ENCODE peak calls at places on chromosomes 4 and X, in six cellular contexts. One of them, this sample, is unnamed.

GRCh38 chr4:98754736-98755135 is 96.3 kb upstream of the TSPAN5 start:
- DNase-seq in MCF 10A: no peak
- DNase-seq in coronary artery: no peak
- DNase-seq in pons: no peak
- DNase-seq in HFFc6: no peak
- DNase-seq in stimulated activated CD4-positive, alpha-beta T cell treated with anti-CD3 and anti-CD28 coated beads, Interleukin-2, amount 100 ng/mL, for 48 hours: no peak
- DNase-seq in this sample: no peak

GRCh38 chr4:102620697-102621497 is 119.7 kb downstream of the NFKB1 start:
- DNase-seq in MCF 10A: peak; percentile 77
- DNase-seq in coronary artery: no peak
- DNase-seq in pons: peak; percentile 87
- DNase-seq in HFFc6: peak; percentile 87
- DNase-seq in stimulated activated CD4-positive, alpha-beta T cell treated with anti-CD3 and anti-CD28 coated beads, Interleukin-2, amount 100 ng/mL, for 48 hours: no peak
- DNase-seq in this sample: peak; percentile 18

GRCh38 chr4:25743971-25744370 is 88.3 kb downstream of the SLC34A2 start:
- DNase-seq in MCF 10A: peak; percentile 13
- DNase-seq in coronary artery: no peak
- DNase-seq in pons: no peak
- DNase-seq in HFFc6: no peak
- DNase-seq in stimulated activated CD4-positive, alpha-beta T cell treated with anti-CD3 and anti-CD28 coated beads, Interleukin-2, amount 100 ng/mL, for 48 hours: no peak
- DNase-seq in this sample: no peak

GRCh38 chr4:4412661-4413372 is 25.9 kb downstream of the NSG1 start:
- DNase-seq in MCF 10A: no peak
- DNase-seq in coronary artery: no peak
- DNase-seq in pons: no peak
- DNase-seq in HFFc6: no peak
- DNase-seq in stimulated activated CD4-positive, alpha-beta T cell treated with anti-CD3 and anti-CD28 coated beads, Interleukin-2, amount 100 ng/mL, for 48 hours: no peak
- DNase-seq in this sample: no peak

GRCh38 chrX:39203427-39203826 is 402.2 kb downstream of the MID1IP1 start:
- DNase-seq in MCF 10A: no peak
- DNase-seq in coronary artery: no peak
- DNase-seq in pons: no peak
- DNase-seq in HFFc6: no peak
- DNase-seq in stimulated activated CD4-positive, alpha-beta T cell treated with anti-CD3 and anti-CD28 coated beads, Interleukin-2, amount 100 ng/mL, for 48 hours: no peak
- DNase-seq in this sample: no peak

GRCh38 chr4:100722866-100723459 is 205.1 kb upstream of the EMCN start:
- DNase-seq in MCF 10A: no peak
- DNase-seq in coronary artery: no peak
- DNase-seq in pons: no peak
- DNase-seq in HFFc6: no peak
- DNase-seq in stimulated activated CD4-positive, alpha-beta T cell treated with anti-CD3 and anti-CD28 coated beads, Interleukin-2, amount 100 ng/mL, for 48 hours: no peak
- DNase-seq in this sample: no peak

GRCh38 chr4:103429283-103429682 is 231.1 kb upstream of the CENPE start:
- DNase-seq in MCF 10A: no peak
- DNase-seq in coronary artery: no peak
- DNase-seq in pons: no peak
- DNase-seq in HFFc6: no peak
- DNase-seq in stimulated activated CD4-positive, alpha-beta T cell treated with anti-CD3 and anti-CD28 coated beads, Interleukin-2, amount 100 ng/mL, for 48 hours: no peak
- DNase-seq in this sample: peak; percentile 52

GRCh38 chrX:85980286-85980685 is 67.1 kb downstream of the CHM start:
- DNase-seq in MCF 10A: no peak
- DNase-seq in coronary artery: no peak
- DNase-seq in pons: no peak
- DNase-seq in HFFc6: no peak
- DNase-seq in stimulated activated CD4-positive, alpha-beta T cell treated with anti-CD3 and anti-CD28 coated beads, Interleukin-2, amount 100 ng/mL, for 48 hours: no peak
- DNase-seq in this sample: no peak

GRCh38 chr4:140054861-140055260 is 99.1 kb downstream of the MAML3 start:
- DNase-seq in MCF 10A: no peak
- DNase-seq in coronary artery: no peak
- DNase-seq in pons: no peak
- DNase-seq in HFFc6: no peak
- DNase-seq in stimulated activated CD4-positive, alpha-beta T cell treated with anti-CD3 and anti-CD28 coated beads, Interleukin-2, amount 100 ng/mL, for 48 hours: no peak
- DNase-seq in this sample: no peak

GRCh38 chrX:153771261-153771681 is 7.2 kb downstream of the PLXNB3 start:
- DNase-seq in MCF 10A: no peak
- DNase-seq in coronary artery: peak; percentile 49
- DNase-seq in pons: no peak
- DNase-seq in HFFc6: no peak
- DNase-seq in stimulated activated CD4-positive, alpha-beta T cell treated with anti-CD3 and anti-CD28 coated beads, Interleukin-2, amount 100 ng/mL, for 48 hours: no peak
- DNase-seq in this sample: peak; percentile 66

GRCh38 chr4:97270051-97270450 is 873.2 kb downstream of the STPG2 start:
- DNase-seq in MCF 10A: no peak
- DNase-seq in coronary artery: no peak
- DNase-seq in pons: no peak
- DNase-seq in HFFc6: no peak
- DNase-seq in stimulated activated CD4-positive, alpha-beta T cell treated with anti-CD3 and anti-CD28 coated beads, Interleukin-2, amount 100 ng/mL, for 48 hours: no peak
- DNase-seq in this sample: no peak

GRCh38 chr4:2469192-2469984 is 482 bp downstream of the RNF4 start:
- DNase-seq in MCF 10A: peak; percentile 47
- DNase-seq in coronary artery: no peak
- DNase-seq in pons: no peak
- DNase-seq in HFFc6: no peak
- DNase-seq in stimulated activated CD4-positive, alpha-beta T cell treated with anti-CD3 and anti-CD28 coated beads, Interleukin-2, amount 100 ng/mL, for 48 hours: peak; percentile 60
- DNase-seq in this sample: peak; percentile 88

GRCh38 chr4:59217910-59218631 is 1982.1 kb upstream of the ADGRL3 start:
- DNase-seq in MCF 10A: no peak
- DNase-seq in coronary artery: no peak
- DNase-seq in pons: no peak
- DNase-seq in HFFc6: no peak
- DNase-seq in stimulated activated CD4-positive, alpha-beta T cell treated with anti-CD3 and anti-CD28 coated beads, Interleukin-2, amount 100 ng/mL, for 48 hours: no peak
- DNase-seq in this sample: no peak

GRCh38 chrX:101682723-101683122 is 23.1 kb upstream of the ARMCX2 start:
- DNase-seq in MCF 10A: no peak
- DNase-seq in coronary artery: no peak
- DNase-seq in pons: no peak
- DNase-seq in HFFc6: no peak
- DNase-seq in stimulated activated CD4-positive, alpha-beta T cell treated with anti-CD3 and anti-CD28 coated beads, Interleukin-2, amount 100 ng/mL, for 48 hours: no peak
- DNase-seq in this sample: no peak

GRCh38 chrX:121871122-121871521 is 823.7 kb downstream of the GLUD2 start:
- DNase-seq in MCF 10A: no peak
- DNase-seq in coronary artery: peak; percentile 57
- DNase-seq in pons: no peak
- DNase-seq in HFFc6: no peak
- DNase-seq in stimulated activated CD4-positive, alpha-beta T cell treated with anti-CD3 and anti-CD28 coated beads, Interleukin-2, amount 100 ng/mL, for 48 hours: no peak
- DNase-seq in this sample: no peak

GRCh38 chr4:98447648-98448047 is 186.5 kb downstream of the RAP1GDS1 start:
- DNase-seq in MCF 10A: peak; percentile 48
- DNase-seq in coronary artery: no peak
- DNase-seq in pons: no peak
- DNase-seq in HFFc6: no peak
- DNase-seq in stimulated activated CD4-positive, alpha-beta T cell treated with anti-CD3 and anti-CD28 coated beads, Interleukin-2, amount 100 ng/mL, for 48 hours: no peak
- DNase-seq in this sample: peak; percentile 32

GRCh38 chr4:82447886-82448285 is 17.5 kb downstream of the ENOPH1 start:
- DNase-seq in MCF 10A: no peak
- DNase-seq in coronary artery: no peak
- DNase-seq in pons: no peak
- DNase-seq in HFFc6: no peak
- DNase-seq in stimulated activated CD4-positive, alpha-beta T cell treated with anti-CD3 and anti-CD28 coated beads, Interleukin-2, amount 100 ng/mL, for 48 hours: no peak
- DNase-seq in this sample: no peak

GRCh38 chr4:40140206-40140605 is 56.6 kb upstream of the RHOH start:
- DNase-seq in MCF 10A: no peak
- DNase-seq in coronary artery: no peak
- DNase-seq in pons: no peak
- DNase-seq in HFFc6: no peak
- DNase-seq in stimulated activated CD4-positive, alpha-beta T cell treated with anti-CD3 and anti-CD28 coated beads, Interleukin-2, amount 100 ng/mL, for 48 hours: no peak
- DNase-seq in this sample: no peak

GRCh38 chrX:21723814-21724213 is 34.1 kb downstream of the SMPX start:
- DNase-seq in MCF 10A: no peak
- DNase-seq in coronary artery: no peak
- DNase-seq in pons: no peak
- DNase-seq in HFFc6: no peak
- DNase-seq in stimulated activated CD4-positive, alpha-beta T cell treated with anti-CD3 and anti-CD28 coated beads, Interleukin-2, amount 100 ng/mL, for 48 hours: no peak
- DNase-seq in this sample: no peak

GRCh38 chr4:139018971-139019758 is 3.6 kb downstream of the NOCT start:
- DNase-seq in MCF 10A: no peak
- DNase-seq in coronary artery: no peak
- DNase-seq in pons: no peak
- DNase-seq in HFFc6: peak; percentile 22
- DNase-seq in stimulated activated CD4-positive, alpha-beta T cell treated with anti-CD3 and anti-CD28 coated beads, Interleukin-2, amount 100 ng/mL, for 48 hours: no peak
- DNase-seq in this sample: no peak

GRCh38 chr4:167721574-167721973 is 370.8 kb upstream of the ANXA10 start:
- DNase-seq in MCF 10A: no peak
- DNase-seq in coronary artery: no peak
- DNase-seq in pons: no peak
- DNase-seq in HFFc6: no peak
- DNase-seq in stimulated activated CD4-positive, alpha-beta T cell treated with anti-CD3 and anti-CD28 coated beads, Interleukin-2, amount 100 ng/mL, for 48 hours: no peak
- DNase-seq in this sample: no peak

GRCh38 chr4:111475001-111475400 is 670.3 kb upstream of the FAM241A start:
- DNase-seq in MCF 10A: peak; percentile 52
- DNase-seq in coronary artery: no peak
- DNase-seq in pons: peak; percentile 39
- DNase-seq in HFFc6: no peak
- DNase-seq in stimulated activated CD4-positive, alpha-beta T cell treated with anti-CD3 and anti-CD28 coated beads, Interleukin-2, amount 100 ng/mL, for 48 hours: no peak
- DNase-seq in this sample: peak; percentile 8